ENCODE peak calls at places on chromosomes 4 and X, in eight cellular contexts. L, Q, H, C, Z, K, T and M are unnamed samples.

GRCh38 chrX:143873343-143873742 is 10.5 kb upstream of the UBE2NL start:
- DNase-seq in L (no peak), Q (no peak), H (peak; percentile 86), C (no peak), Z (no peak), K (peak; percentile 11), T (no peak), M (no peak)

GRCh38 chr4:156294577-156294976 is 340.9 kb upstream of the CTSO start:
- DNase-seq in L (no peak), Q (peak; percentile 26), H (peak; percentile 70), C (no peak), Z (no peak), K (peak; percentile 44), T (no peak), M (no peak)

GRCh38 chr4:5992171-5993062 is 25.8 kb downstream of the C4orf50 start:
- DNase-seq in L (no peak), Q (peak; percentile 20), H (no peak), C (peak; percentile 8), Z (no peak), K (no peak), T (no peak), M (no peak)

GRCh38 chrX:129233791-129234190 is 289.5 kb downstream of the SMARCA1 start:
- DNase-seq in L (no peak), Q (no peak), H (no peak), C (no peak), Z (no peak), K (no peak), T (no peak), M (no peak)

GRCh38 chr4:26088433-26088928 is 174.5 kb downstream of the SMIM20 start:
- DNase-seq in L (no peak), Q (no peak), H (peak; percentile 93), C (no peak), Z (no peak), K (peak; percentile 26), T (no peak), M (no peak)

GRCh38 chrX:16311671-16312070 is 144.4 kb downstream of the MAGEB17 start:
- DNase-seq in L (no peak), Q (no peak), H (no peak), C (no peak), Z (no peak), K (no peak), T (no peak), M (no peak)

GRCh38 chr4:86043755-86044592 is 315.9 kb downstream of the MAPK10 start:
- DNase-seq in L (no peak), Q (no peak), H (peak; percentile 72), C (no peak), Z (no peak), K (no peak), T (no peak), M (no peak)

GRCh38 chr4:108172231-108172779 is 3.6 kb upstream of the LEF1 start:
- DNase-seq in L (no peak), Q (peak; percentile 44), H (no peak), C (peak; percentile 51), Z (peak; percentile 32), K (no peak), T (no peak), M (peak; percentile 60)

GRCh38 chrX:46582964-46583363 is 9.4 kb downstream of the CHST7 start:
- DNase-seq in L (no peak), Q (no peak), H (no peak), C (no peak), Z (no peak), K (no peak), T (no peak), M (no peak)

GRCh38 chr4:15234101-15234500 is 193.7 kb upstream of the C1QTNF7 start:
- DNase-seq in L (no peak), Q (no peak), H (peak; percentile 57), C (no peak), Z (no peak), K (no peak), T (peak; percentile 35), M (no peak)

GRCh38 chr4:154064244-154064643 is 275.4 kb upstream of the SFRP2 start:
- DNase-seq in L (no peak), Q (peak; percentile 40), H (no peak), C (no peak), Z (no peak), K (no peak), T (no peak), M (no peak)

GRCh38 chr4:24470681-24471622 is 113.4 kb downstream of the DHX15 start:
- DNase-seq in L (no peak), Q (peak; percentile 43), H (peak; percentile 7), C (peak; percentile 60), Z (peak; percentile 4), K (no peak), T (peak; percentile 58), M (peak; percentile 78)
- H3K4me1 ChIP-seq in L (no peaks in the 10 kb centered on the region), Q (peaks cover 4% of the 10 kb centered on the region), H (peaks cover 7% of the 10 kb centered on the region), C (peaks cover 5% of the 10 kb centered on the region), Z (peaks cover 14% of the 10 kb centered on the region), K (peaks cover 6% of the 10 kb centered on the region), T (no peaks in the 10 kb centered on the region), M (no peaks in the 10 kb centered on the region)

GRCh38 chr4:176779421-176779820 is 13.3 kb downstream of the VEGFC start:
- DNase-seq in L (no peak), Q (no peak), H (no peak), C (no peak), Z (no peak), K (no peak), T (no peak), M (no peak)
- H3K4me1 ChIP-seq in L (no peaks in the 10 kb centered on the region), Q (no peaks in the 10 kb centered on the region), H (peaks cover 83% of the 10 kb centered on the region), C (no peaks in the 10 kb centered on the region), Z (no peaks in the 10 kb centered on the region), K (peaks cover 27% of the 10 kb centered on the region), T (no peaks in the 10 kb centered on the region), M (no peaks in the 10 kb centered on the region)

GRCh38 chr4:42607011-42607726 is 49.7 kb downstream of the ATP8A1 start:
- DNase-seq in L (no peak), Q (no peak), H (no peak), C (no peak), Z (no peak), K (no peak), T (no peak), M (no peak)
- H3K4me1 ChIP-seq in L (no peaks in the 10 kb centered on the region), Q (no peaks in the 10 kb centered on the region), H (no peaks in the 10 kb centered on the region), C (no peaks in the 10 kb centered on the region), Z (no peaks in the 10 kb centered on the region), K (no peaks in the 10 kb centered on the region), T (no peaks in the 10 kb centered on the region), M (peaks cover 9% of the 10 kb centered on the region)

GRCh38 chr4:1312821-1313640 is 23.3 kb downstream of the MAEA start:
- DNase-seq in L (no peak), Q (no peak), H (no peak), C (no peak), Z (no peak), K (no peak), T (no peak), M (no peak)

GRCh38 chr4:1307951-1308735 is 18.5 kb downstream of the MAEA start:
- DNase-seq in L (no peak), Q (peak; percentile 25), H (no peak), C (no peak), Z (no peak), K (no peak), T (no peak), M (peak; percentile 49)

GRCh38 chr4:1310796-1311715 is 21.4 kb downstream of the MAEA start:
- DNase-seq in L (no peak), Q (no peak), H (no peak), C (no peak), Z (no peak), K (no peak), T (no peak), M (peak; percentile 54)

GRCh38 chr4:1309261-1310010 is 19.7 kb downstream of the MAEA start:
- DNase-seq in L (peak; percentile 88), Q (peak; percentile 99), H (no peak), C (peak; percentile 95), Z (peak; percentile 65), K (no peak), T (peak; percentile 94), M (peak; percentile 93)

DNA sequence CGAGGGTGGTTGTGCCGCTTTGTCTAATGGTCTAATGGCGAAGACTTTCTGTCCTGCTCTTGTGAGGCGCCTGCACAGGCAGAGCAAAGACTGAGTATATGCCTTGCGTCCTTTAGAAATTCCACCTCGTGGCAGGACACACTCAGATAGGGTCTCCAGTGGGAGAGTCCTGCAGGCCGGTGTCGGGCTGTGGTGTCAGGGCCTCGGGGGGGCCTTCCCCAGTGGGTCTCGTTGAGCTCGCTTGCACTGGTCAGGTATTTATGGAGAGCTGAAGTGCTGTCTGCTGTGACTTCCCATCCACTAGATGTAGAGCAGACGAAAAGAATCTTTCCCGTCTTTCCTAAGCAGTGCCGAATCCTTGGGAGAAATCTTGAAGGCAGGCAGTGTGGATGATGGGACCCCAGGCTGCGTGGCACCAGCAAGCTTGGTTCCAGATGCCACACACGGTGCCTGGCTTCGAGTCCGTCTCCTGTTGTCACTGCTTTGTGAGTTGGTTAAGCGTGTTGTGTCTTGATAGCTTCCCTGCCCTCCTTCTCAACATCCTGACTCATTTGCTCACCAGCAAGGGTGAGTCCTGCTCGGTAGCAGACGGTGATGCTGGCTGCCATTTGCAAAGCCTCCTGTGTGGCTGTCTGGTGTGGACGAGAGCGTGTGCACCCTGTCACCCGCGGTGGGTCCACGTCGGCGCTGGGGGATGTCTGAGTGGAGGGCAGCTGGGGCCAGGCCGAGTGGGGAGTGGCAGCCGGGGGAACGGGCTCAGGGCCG is 20.5 kb downstream of the MAEA start:
- DNase-seq in L (no peak), Q (no peak), H (no peak), C (no peak), Z (no peak), K (no peak), T (no peak), M (peak; percentile 29)
- H3K4me1 ChIP-seq in L (no peaks in the 10 kb centered on the region), Q (peaks cover 3% of the 10 kb centered on the region), H (peaks cover under 1% of the 10 kb centered on the region), C (peaks cover 24% of the 10 kb centered on the region), Z (peaks cover 43% of the 10 kb centered on the region), K (no peaks in the 10 kb centered on the region), T (peaks cover 10% of the 10 kb centered on the region), M (peaks cover 10% of the 10 kb centered on the region)